ENCODE peak calls at places on chromosomes 11 and 22, in four cellular contexts. One of them, this sample, is unnamed. For H3K9me3, the result is how much of the 10 kb centered on the place peaks cover.

GRCh38 chr11:31921066-31921465 is 109.9 kb upstream of the PAX6 start:
- DNase-seq in HCT116: no peak
- DNase-seq in MM.1S: no peak
- DNase-seq in CD4-positive, CD25-positive, alpha-beta regulatory T cell: no peak
- DNase-seq in this sample: no peak

GRCh38 chr11:48109046-48109666 is 107.5 kb upstream of the OR4B1 start:
- DNase-seq in HCT116: peak
- DNase-seq in MM.1S: peak
- DNase-seq in CD4-positive, CD25-positive, alpha-beta regulatory T cell: peak
- DNase-seq in this sample: no peak

GRCh38 chr11:40417627-40418026 is 1041.8 kb downstream of the LRRC4C start:
- DNase-seq in HCT116: no peak
- DNase-seq in MM.1S: no peak
- DNase-seq in CD4-positive, CD25-positive, alpha-beta regulatory T cell: no peak
- DNase-seq in this sample: no peak

GRCh38 chr11:106608677-106609076 is 409.6 kb downstream of the GUCY1A2 start:
- DNase-seq in HCT116: no peak
- DNase-seq in MM.1S: no peak
- DNase-seq in CD4-positive, CD25-positive, alpha-beta regulatory T cell: no peak
- DNase-seq in this sample: no peak

GRCh38 chr22:37749831-37750595 is 53.2 kb downstream of the TRIOBP start:
- DNase-seq in HCT116: no peak
- DNase-seq in MM.1S: no peak
- DNase-seq in CD4-positive, CD25-positive, alpha-beta regulatory T cell: no peak
- DNase-seq in this sample: peak

GRCh38 chr11:8068605-8069221 is 12.3 kb upstream of the TUB start:
- DNase-seq in HCT116: no peak
- DNase-seq in MM.1S: no peak
- DNase-seq in CD4-positive, CD25-positive, alpha-beta regulatory T cell: no peak
- DNase-seq in this sample: peak

GRCh38 chr11:7143908-7144307 is 55.1 kb downstream of the RBMXL2 start:
- DNase-seq in HCT116: peak
- DNase-seq in MM.1S: peak
- DNase-seq in CD4-positive, CD25-positive, alpha-beta regulatory T cell: no peak
- DNase-seq in this sample: no peak

GRCh38 chr22:22744412-22745224 is 100.2 kb downstream of the GGTLC2 start:
- DNase-seq in HCT116: no peak
- DNase-seq in MM.1S: no peak
- DNase-seq in CD4-positive, CD25-positive, alpha-beta regulatory T cell: no peak
- DNase-seq in this sample: no peak

GRCh38 chr11:82994615-82995014 is 77.1 kb downstream of the RAB30 start:
- DNase-seq in HCT116: no peak
- DNase-seq in MM.1S: no peak
- DNase-seq in CD4-positive, CD25-positive, alpha-beta regulatory T cell: no peak
- DNase-seq in this sample: no peak

GRCh38 chr22:41913842-41914534 is 886 bp downstream of the SHISA8 start:
- DNase-seq in HCT116: no peak
- DNase-seq in MM.1S: no peak
- DNase-seq in CD4-positive, CD25-positive, alpha-beta regulatory T cell: peak
- DNase-seq in this sample: no peak

GRCh38 chr11:115170133-115170815 is 333.9 kb downstream of the CADM1 start:
- DNase-seq in HCT116: no peak
- DNase-seq in MM.1S: peak
- DNase-seq in CD4-positive, CD25-positive, alpha-beta regulatory T cell: no peak
- DNase-seq in this sample: no peak

GRCh38 chr11:11512090-11512489 is 109.7 kb downstream of the GALNT18 start:
- DNase-seq in HCT116: no peak
- DNase-seq in MM.1S: no peak
- DNase-seq in CD4-positive, CD25-positive, alpha-beta regulatory T cell: no peak
- DNase-seq in this sample: no peak

GRCh38 chr11:124754309-124754708 is 2.3 kb upstream of the VSIG2 start:
- DNase-seq in HCT116: no peak
- DNase-seq in MM.1S: no peak
- DNase-seq in CD4-positive, CD25-positive, alpha-beta regulatory T cell: no peak
- DNase-seq in this sample: no peak

GRCh38 chr22:46355369-46355995 is 20.0 kb downstream of the TRMU start:
- DNase-seq in HCT116: no peak
- DNase-seq in MM.1S: peak
- DNase-seq in CD4-positive, CD25-positive, alpha-beta regulatory T cell: peak
- DNase-seq in this sample: peak

GRCh38 chr11:118605116-118605867 is 2.1 kb upstream of the PHLDB1 start:
- DNase-seq in HCT116: no peak
- DNase-seq in MM.1S: no peak
- DNase-seq in CD4-positive, CD25-positive, alpha-beta regulatory T cell: no peak
- DNase-seq in this sample: peak

GRCh38 chr11:71355266-71355665 is 92.9 kb downstream of the DHCR7 start:
- DNase-seq in HCT116: no peak
- DNase-seq in MM.1S: no peak
- DNase-seq in CD4-positive, CD25-positive, alpha-beta regulatory T cell: no peak
- DNase-seq in this sample: no peak

GRCh38 chr11:36890841-36891240 is 292.8 kb upstream of the RAG2 start:
- DNase-seq in HCT116: no peak
- DNase-seq in MM.1S: no peak
- DNase-seq in CD4-positive, CD25-positive, alpha-beta regulatory T cell: no peak
- DNase-seq in this sample: no peak
- H3K4me3 ChIP-seq in HCT116: no peak
- H3K4me3 ChIP-seq in MM.1S: no peak
- H3K4me3 ChIP-seq in CD4-positive, CD25-positive, alpha-beta regulatory T cell: no peak
- H3K4me3 ChIP-seq in this sample: no peak

GRCh38 chr11:90646266-90646665 is 423.4 kb upstream of the CHORDC1 start:
- DNase-seq in HCT116: no peak
- DNase-seq in MM.1S: no peak
- DNase-seq in CD4-positive, CD25-positive, alpha-beta regulatory T cell: no peak
- DNase-seq in this sample: no peak
- H3K9me3 ChIP-seq in HCT116: under half
- H3K9me3 ChIP-seq in MM.1S: under half
- H3K9me3 ChIP-seq in CD4-positive, CD25-positive, alpha-beta regulatory T cell: under half
- H3K9me3 ChIP-seq in this sample: under half

GRCh38 chr11:59542142-59542810 is 30.9 kb downstream of the OR4D9 start:
- DNase-seq in HCT116: no peak
- DNase-seq in MM.1S: no peak
- DNase-seq in CD4-positive, CD25-positive, alpha-beta regulatory T cell: no peak
- DNase-seq in this sample: no peak
- H3K27ac ChIP-seq in HCT116: no peak
- H3K27ac ChIP-seq in MM.1S: no peak
- H3K27ac ChIP-seq in CD4-positive, CD25-positive, alpha-beta regulatory T cell: no peak
- H3K27ac ChIP-seq in this sample: no peak

GRCh38 chr11:77470504-77470903 is 3.4 kb downstream of the PAK1 start:
- DNase-seq in HCT116: no peak
- DNase-seq in MM.1S: peak
- DNase-seq in CD4-positive, CD25-positive, alpha-beta regulatory T cell: no peak
- DNase-seq in this sample: no peak
- H3K4me3 ChIP-seq in HCT116: no peak
- H3K4me3 ChIP-seq in MM.1S: peak
- H3K4me3 ChIP-seq in CD4-positive, CD25-positive, alpha-beta regulatory T cell: no peak
- H3K4me3 ChIP-seq in this sample: no peak